ENCODE peak calls at places on chromosomes 11 and 22, in eight cellular contexts. One of them, this sample, is unnamed.

GRCh38 chr22:44885806-44886360 is 123.9 kb downstream of the PHF21B start:
- DNase-seq in NCI-H187 treated with DMSO at 0.1 percent for 48 hours: no peak
- DNase-seq in sigmoid colon: no peak
- DNase-seq in pancreas: peak
- DNase-seq in NCI-H345: no peak
- DNase-seq in GOT3: no peak
- DNase-seq in activated T-cell treated with anti-CD3 and anti-CD28 coated beads for 4 hours: no peak
- DNase-seq in central memory CD4-positive, alpha-beta T cell: no peak
- DNase-seq in this sample: no peak

GRCh38 chr11:114398303-114398920 is 1.9 kb downstream of the C11orf71 start:
- DNase-seq in activated T-cell treated with anti-CD3 and anti-CD28 coated beads for 4 hours: no peak
- DNase-seq in central memory CD4-positive, alpha-beta T cell: no peak
- DNase-seq in pancreas: no peak
- DNase-seq in NCI-H187 treated with DMSO at 0.1 percent for 48 hours: no peak
- DNase-seq in GOT3: no peak
- DNase-seq in NCI-H345: no peak
- DNase-seq in sigmoid colon: no peak
- DNase-seq in this sample: no peak

GRCh38 chr22:25223269-25223850 is 3.9 kb downstream of the CRYBB2 start:
- DNase-seq in activated T-cell treated with anti-CD3 and anti-CD28 coated beads for 4 hours: no peak
- DNase-seq in NCI-H345: no peak
- DNase-seq in pancreas: no peak
- DNase-seq in GOT3: no peak
- DNase-seq in NCI-H187 treated with DMSO at 0.1 percent for 48 hours: no peak
- DNase-seq in sigmoid colon: no peak
- DNase-seq in central memory CD4-positive, alpha-beta T cell: no peak
- DNase-seq in this sample: no peak

GRCh38 chr22:32764330-32765116 is 37.0 kb upstream of the TIMP3 start:
- DNase-seq in pancreas: no peak
- DNase-seq in GOT3: no peak
- DNase-seq in NCI-H345: no peak
- DNase-seq in central memory CD4-positive, alpha-beta T cell: no peak
- DNase-seq in activated T-cell treated with anti-CD3 and anti-CD28 coated beads for 4 hours: no peak
- DNase-seq in sigmoid colon: peak
- DNase-seq in NCI-H187 treated with DMSO at 0.1 percent for 48 hours: no peak
- DNase-seq in this sample: no peak

GRCh38 chr11:70833554-70833953 is 418.8 kb downstream of the SHANK2 start:
- DNase-seq in sigmoid colon: no peak
- DNase-seq in activated T-cell treated with anti-CD3 and anti-CD28 coated beads for 4 hours: no peak
- DNase-seq in GOT3: no peak
- DNase-seq in central memory CD4-positive, alpha-beta T cell: no peak
- DNase-seq in NCI-H187 treated with DMSO at 0.1 percent for 48 hours: no peak
- DNase-seq in pancreas: no peak
- DNase-seq in NCI-H345: no peak
- DNase-seq in this sample: no peak

GRCh38 chr11:132300283-132300682 is 929.9 kb downstream of the NTM start:
- DNase-seq in central memory CD4-positive, alpha-beta T cell: no peak
- DNase-seq in pancreas: no peak
- DNase-seq in GOT3: no peak
- DNase-seq in sigmoid colon: no peak
- DNase-seq in NCI-H345: no peak
- DNase-seq in NCI-H187 treated with DMSO at 0.1 percent for 48 hours: no peak
- DNase-seq in activated T-cell treated with anti-CD3 and anti-CD28 coated beads for 4 hours: no peak
- DNase-seq in this sample: no peak

GRCh38 chr11:96259053-96259837 is 83.8 kb downstream of the MAML2 start:
- DNase-seq in NCI-H345: no peak
- DNase-seq in activated T-cell treated with anti-CD3 and anti-CD28 coated beads for 4 hours: no peak
- DNase-seq in NCI-H187 treated with DMSO at 0.1 percent for 48 hours: no peak
- DNase-seq in sigmoid colon: no peak
- DNase-seq in GOT3: no peak
- DNase-seq in pancreas: no peak
- DNase-seq in central memory CD4-positive, alpha-beta T cell: no peak
- DNase-seq in this sample: no peak

GRCh38 chr11:31117038-31117437 is 252.5 kb downstream of the DCDC1 start:
- DNase-seq in activated T-cell treated with anti-CD3 and anti-CD28 coated beads for 4 hours: no peak
- DNase-seq in pancreas: no peak
- DNase-seq in NCI-H187 treated with DMSO at 0.1 percent for 48 hours: no peak
- DNase-seq in NCI-H345: no peak
- DNase-seq in sigmoid colon: no peak
- DNase-seq in GOT3: no peak
- DNase-seq in central memory CD4-positive, alpha-beta T cell: no peak
- DNase-seq in this sample: no peak

GRCh38 chr11:77003954-77004353 is 30.2 kb upstream of the B3GNT6 start:
- DNase-seq in pancreas: no peak
- DNase-seq in activated T-cell treated with anti-CD3 and anti-CD28 coated beads for 4 hours: no peak
- DNase-seq in sigmoid colon: no peak
- DNase-seq in GOT3: no peak
- DNase-seq in NCI-H187 treated with DMSO at 0.1 percent for 48 hours: no peak
- DNase-seq in central memory CD4-positive, alpha-beta T cell: no peak
- DNase-seq in NCI-H345: no peak
- DNase-seq in this sample: no peak

GRCh38 chr22:29044657-29045176 is 16.9 kb downstream of the C22orf31 start:
- DNase-seq in activated T-cell treated with anti-CD3 and anti-CD28 coated beads for 4 hours: no peak
- DNase-seq in NCI-H187 treated with DMSO at 0.1 percent for 48 hours: no peak
- DNase-seq in sigmoid colon: no peak
- DNase-seq in pancreas: no peak
- DNase-seq in NCI-H345: no peak
- DNase-seq in GOT3: no peak
- DNase-seq in central memory CD4-positive, alpha-beta T cell: no peak
- DNase-seq in this sample: no peak

GRCh38 chr11:9060700-9061111 is 30.7 kb downstream of the SCUBE2 start:
- DNase-seq in sigmoid colon: no peak
- DNase-seq in activated T-cell treated with anti-CD3 and anti-CD28 coated beads for 4 hours: no peak
- DNase-seq in NCI-H345: no peak
- DNase-seq in central memory CD4-positive, alpha-beta T cell: no peak
- DNase-seq in GOT3: no peak
- DNase-seq in pancreas: no peak
- DNase-seq in NCI-H187 treated with DMSO at 0.1 percent for 48 hours: no peak
- DNase-seq in this sample: peak

GRCh38 chr11:114594703-114595102 is 883 bp downstream of the NXPE4 start:
- DNase-seq in pancreas: no peak
- DNase-seq in activated T-cell treated with anti-CD3 and anti-CD28 coated beads for 4 hours: no peak
- DNase-seq in sigmoid colon: no peak
- DNase-seq in GOT3: no peak
- DNase-seq in NCI-H187 treated with DMSO at 0.1 percent for 48 hours: no peak
- DNase-seq in central memory CD4-positive, alpha-beta T cell: no peak
- DNase-seq in NCI-H345: no peak
- DNase-seq in this sample: no peak

GRCh38 chr11:65485820-65486219 is 13.0 kb upstream of the MALAT1 start:
- DNase-seq in NCI-H187 treated with DMSO at 0.1 percent for 48 hours: no peak
- DNase-seq in central memory CD4-positive, alpha-beta T cell: no peak
- DNase-seq in activated T-cell treated with anti-CD3 and anti-CD28 coated beads for 4 hours: no peak
- DNase-seq in pancreas: no peak
- DNase-seq in sigmoid colon: peak
- DNase-seq in NCI-H345: no peak
- DNase-seq in GOT3: no peak
- DNase-seq in this sample: peak

GRCh38 chr11:69213315-69213714 is 57.6 kb downstream of the SMIM38 start:
- DNase-seq in central memory CD4-positive, alpha-beta T cell: no peak
- DNase-seq in NCI-H345: no peak
- DNase-seq in activated T-cell treated with anti-CD3 and anti-CD28 coated beads for 4 hours: no peak
- DNase-seq in sigmoid colon: peak
- DNase-seq in NCI-H187 treated with DMSO at 0.1 percent for 48 hours: no peak
- DNase-seq in GOT3: no peak
- DNase-seq in pancreas: no peak
- DNase-seq in this sample: no peak

GRCh38 chr22:41830174-41830573 is 2.7 kb upstream of the SREBF2 start:
- DNase-seq in NCI-H187 treated with DMSO at 0.1 percent for 48 hours: no peak
- DNase-seq in pancreas: no peak
- DNase-seq in central memory CD4-positive, alpha-beta T cell: no peak
- DNase-seq in activated T-cell treated with anti-CD3 and anti-CD28 coated beads for 4 hours: no peak
- DNase-seq in GOT3: no peak
- DNase-seq in NCI-H345: no peak
- DNase-seq in sigmoid colon: no peak
- DNase-seq in this sample: no peak

GRCh38 chr11:120224872-120225371 is 14.1 kb downstream of the OAF start:
- DNase-seq in pancreas: no peak
- DNase-seq in GOT3: no peak
- DNase-seq in sigmoid colon: no peak
- DNase-seq in NCI-H345: no peak
- DNase-seq in activated T-cell treated with anti-CD3 and anti-CD28 coated beads for 4 hours: no peak
- DNase-seq in central memory CD4-positive, alpha-beta T cell: no peak
- DNase-seq in NCI-H187 treated with DMSO at 0.1 percent for 48 hours: no peak
- DNase-seq in this sample: no peak

GRCh38 chr11:111540114-111540920 is at the start of gene LAYN:
- DNase-seq in NCI-H187 treated with DMSO at 0.1 percent for 48 hours: no peak
- DNase-seq in pancreas: peak
- DNase-seq in activated T-cell treated with anti-CD3 and anti-CD28 coated beads for 4 hours: no peak
- DNase-seq in GOT3: no peak
- DNase-seq in sigmoid colon: peak
- DNase-seq in central memory CD4-positive, alpha-beta T cell: no peak
- DNase-seq in NCI-H345: peak
- DNase-seq in this sample: peak

GRCh38 chr11:61731211-61731955 is 21.1 kb upstream of the MYRF start:
- DNase-seq in NCI-H187 treated with DMSO at 0.1 percent for 48 hours: no peak
- DNase-seq in sigmoid colon: no peak
- DNase-seq in NCI-H345: no peak
- DNase-seq in GOT3: no peak
- DNase-seq in central memory CD4-positive, alpha-beta T cell: no peak
- DNase-seq in pancreas: peak
- DNase-seq in activated T-cell treated with anti-CD3 and anti-CD28 coated beads for 4 hours: no peak
- DNase-seq in this sample: no peak

GRCh38 chr11:65217441-65218423 is 36.0 kb downstream of the CAPN1 start:
- DNase-seq in sigmoid colon: peak
- DNase-seq in NCI-H187 treated with DMSO at 0.1 percent for 48 hours: no peak
- DNase-seq in pancreas: no peak
- DNase-seq in NCI-H345: no peak
- DNase-seq in GOT3: no peak
- DNase-seq in activated T-cell treated with anti-CD3 and anti-CD28 coated beads for 4 hours: no peak
- DNase-seq in central memory CD4-positive, alpha-beta T cell: no peak
- DNase-seq in this sample: no peak

GRCh38 chr11:77141475-77141874 is 13.4 kb downstream of the MYO7A start:
- DNase-seq in activated T-cell treated with anti-CD3 and anti-CD28 coated beads for 4 hours: no peak
- DNase-seq in pancreas: no peak
- DNase-seq in NCI-H345: no peak
- DNase-seq in central memory CD4-positive, alpha-beta T cell: no peak
- DNase-seq in NCI-H187 treated with DMSO at 0.1 percent for 48 hours: no peak
- DNase-seq in GOT3: no peak
- DNase-seq in sigmoid colon: no peak
- DNase-seq in this sample: no peak

GRCh38 chr11:96204721-96205459 is 138.1 kb downstream of the MAML2 start:
- DNase-seq in NCI-H345: peak
- DNase-seq in central memory CD4-positive, alpha-beta T cell: peak
- DNase-seq in GOT3: no peak
- DNase-seq in sigmoid colon: no peak
- DNase-seq in NCI-H187 treated with DMSO at 0.1 percent for 48 hours: no peak
- DNase-seq in activated T-cell treated with anti-CD3 and anti-CD28 coated beads for 4 hours: no peak
- DNase-seq in pancreas: no peak
- DNase-seq in this sample: no peak

GRCh38 chr22:48894064-48894671 is 933.5 kb downstream of the BRD1 start:
- DNase-seq in pancreas: peak
- DNase-seq in NCI-H187 treated with DMSO at 0.1 percent for 48 hours: no peak
- DNase-seq in central memory CD4-positive, alpha-beta T cell: no peak
- DNase-seq in activated T-cell treated with anti-CD3 and anti-CD28 coated beads for 4 hours: no peak
- DNase-seq in sigmoid colon: no peak
- DNase-seq in GOT3: no peak
- DNase-seq in NCI-H345: no peak
- DNase-seq in this sample: no peak

GRCh38 chr11:7690648-7691047 is 15.6 kb downstream of the OVCH2 start:
- DNase-seq in NCI-H187 treated with DMSO at 0.1 percent for 48 hours: no peak
- DNase-seq in sigmoid colon: no peak
- DNase-seq in central memory CD4-positive, alpha-beta T cell: no peak
- DNase-seq in pancreas: no peak
- DNase-seq in NCI-H345: no peak
- DNase-seq in GOT3: no peak
- DNase-seq in activated T-cell treated with anti-CD3 and anti-CD28 coated beads for 4 hours: no peak
- DNase-seq in this sample: no peak

GRCh38 chr22:38017272-38017920 is 33.0 kb upstream of the SOX10 start:
- DNase-seq in activated T-cell treated with anti-CD3 and anti-CD28 coated beads for 4 hours: no peak
- DNase-seq in GOT3: no peak
- DNase-seq in NCI-H345: no peak
- DNase-seq in central memory CD4-positive, alpha-beta T cell: no peak
- DNase-seq in sigmoid colon: peak
- DNase-seq in pancreas: no peak
- DNase-seq in NCI-H187 treated with DMSO at 0.1 percent for 48 hours: no peak
- DNase-seq in this sample: peak

GRCh38 chr22:48635825-48636224 is 1191.8 kb downstream of the BRD1 start:
- DNase-seq in GOT3: no peak
- DNase-seq in NCI-H187 treated with DMSO at 0.1 percent for 48 hours: no peak
- DNase-seq in activated T-cell treated with anti-CD3 and anti-CD28 coated beads for 4 hours: no peak
- DNase-seq in central memory CD4-positive, alpha-beta T cell: no peak
- DNase-seq in sigmoid colon: no peak
- DNase-seq in NCI-H345: peak
- DNase-seq in pancreas: no peak
- DNase-seq in this sample: no peak

GRCh38 chr11:65565624-65566453 is 4.4 kb upstream of the ZNRD2 start:
- DNase-seq in activated T-cell treated with anti-CD3 and anti-CD28 coated beads for 4 hours: no peak
- DNase-seq in sigmoid colon: no peak
- DNase-seq in NCI-H187 treated with DMSO at 0.1 percent for 48 hours: peak
- DNase-seq in GOT3: no peak
- DNase-seq in NCI-H345: no peak
- DNase-seq in central memory CD4-positive, alpha-beta T cell: peak
- DNase-seq in pancreas: peak
- DNase-seq in this sample: no peak

GRCh38 chr11:818396-819128 is at the start of gene PNPLA2:
- DNase-seq in GOT3: peak
- DNase-seq in sigmoid colon: no peak
- DNase-seq in NCI-H187 treated with DMSO at 0.1 percent for 48 hours: no peak
- DNase-seq in activated T-cell treated with anti-CD3 and anti-CD28 coated beads for 4 hours: no peak
- DNase-seq in pancreas: peak
- DNase-seq in NCI-H345: no peak
- DNase-seq in central memory CD4-positive, alpha-beta T cell: no peak
- DNase-seq in this sample: no peak

This sample was measured in pons.